ENCODE peak calls at places on chromosome 19, in ten cellular contexts. One of them, this sample, is unnamed. For H3K36me3 and H3K4me1, the result is how much of the 10 kb centered on the place peaks cover.

GRCh38 chr19:4504297-4504701 is 14.0 kb downstream of the PLIN4 start:
- DNase-seq in uterus: no peak
- DNase-seq in IMR-90: no peak
- DNase-seq in ascending aorta: no peak
- DNase-seq in esophagus squamous epithelium: no peak
- DNase-seq in pancreas: no peak
- DNase-seq in CD4-positive, CD25-positive, alpha-beta regulatory T cell: no peak
- DNase-seq in prostate gland: no peak
- DNase-seq in PC-3: no peak
- DNase-seq in fibroblast of lung: no peak
- DNase-seq in this sample: no peak

GRCh38 chr19:32029235-32029634 is 316.2 kb upstream of the ZNF507 start:
- DNase-seq in uterus: no peak
- DNase-seq in IMR-90: no peak
- DNase-seq in ascending aorta: no peak
- DNase-seq in esophagus squamous epithelium: no peak
- DNase-seq in pancreas: no peak
- DNase-seq in CD4-positive, CD25-positive, alpha-beta regulatory T cell: no peak
- DNase-seq in prostate gland: no peak
- DNase-seq in PC-3: no peak
- DNase-seq in fibroblast of lung: no peak
- DNase-seq in this sample: no peak

GRCh38 chr19:28170066-28170465 is 1042.9 kb downstream of the UQCRFS1 start:
- DNase-seq in uterus: no peak
- DNase-seq in IMR-90: no peak
- DNase-seq in ascending aorta: no peak
- DNase-seq in esophagus squamous epithelium: no peak
- DNase-seq in pancreas: no peak
- DNase-seq in CD4-positive, CD25-positive, alpha-beta regulatory T cell: no peak
- DNase-seq in prostate gland: no peak
- DNase-seq in PC-3: no peak
- DNase-seq in fibroblast of lung: no peak
- DNase-seq in this sample: no peak

GRCh38 chr19:52660981-52661380 is 22.8 kb upstream of the ZNF83 start:
- DNase-seq in uterus: no peak
- DNase-seq in IMR-90: peak
- DNase-seq in ascending aorta: no peak
- DNase-seq in esophagus squamous epithelium: no peak
- DNase-seq in pancreas: no peak
- DNase-seq in CD4-positive, CD25-positive, alpha-beta regulatory T cell: no peak
- DNase-seq in prostate gland: no peak
- DNase-seq in PC-3: peak
- DNase-seq in fibroblast of lung: no peak
- DNase-seq in this sample: no peak

GRCh38 chr19:12994701-12995595 is at the start of gene NFIX:
- DNase-seq in uterus: peak
- DNase-seq in IMR-90: peak
- DNase-seq in ascending aorta: peak
- DNase-seq in esophagus squamous epithelium: no peak
- DNase-seq in pancreas: peak
- DNase-seq in CD4-positive, CD25-positive, alpha-beta regulatory T cell: peak
- DNase-seq in prostate gland: no peak
- DNase-seq in PC-3: peak
- DNase-seq in fibroblast of lung: peak
- DNase-seq in this sample: peak

GRCh38 chr19:29583196-29584006 is 22.7 kb upstream of the POP4 start:
- DNase-seq in uterus: no peak
- DNase-seq in IMR-90: peak
- DNase-seq in ascending aorta: no peak
- DNase-seq in esophagus squamous epithelium: no peak
- DNase-seq in pancreas: no peak
- DNase-seq in CD4-positive, CD25-positive, alpha-beta regulatory T cell: no peak
- DNase-seq in prostate gland: no peak
- DNase-seq in PC-3: peak
- DNase-seq in fibroblast of lung: peak
- DNase-seq in this sample: no peak

GRCh38 chr19:6276447-6276846 is 3.3 kb downstream of the MLLT1 start:
- DNase-seq in uterus: peak
- DNase-seq in IMR-90: peak
- DNase-seq in ascending aorta: peak
- DNase-seq in esophagus squamous epithelium: no peak
- DNase-seq in pancreas: no peak
- DNase-seq in CD4-positive, CD25-positive, alpha-beta regulatory T cell: no peak
- DNase-seq in prostate gland: no peak
- DNase-seq in PC-3: no peak
- DNase-seq in fibroblast of lung: peak
- DNase-seq in this sample: no peak

GRCh38 chr19:13149628-13150186 is 468 bp downstream of the STX10 start:
- DNase-seq in uterus: peak
- DNase-seq in IMR-90: no peak
- DNase-seq in ascending aorta: peak
- DNase-seq in esophagus squamous epithelium: no peak
- DNase-seq in pancreas: peak
- DNase-seq in CD4-positive, CD25-positive, alpha-beta regulatory T cell: peak
- DNase-seq in prostate gland: peak
- DNase-seq in PC-3: peak
- DNase-seq in fibroblast of lung: peak
- DNase-seq in this sample: peak

GRCh38 chr19:16588089-16588823 is 16.0 kb upstream of the SLC35E1 start:
- DNase-seq in uterus: no peak
- DNase-seq in IMR-90: peak
- DNase-seq in ascending aorta: no peak
- DNase-seq in esophagus squamous epithelium: no peak
- DNase-seq in pancreas: peak
- DNase-seq in CD4-positive, CD25-positive, alpha-beta regulatory T cell: peak
- DNase-seq in prostate gland: peak
- DNase-seq in PC-3: no peak
- DNase-seq in fibroblast of lung: peak
- DNase-seq in this sample: no peak

GRCh38 chr19:54502518-54503048 is at the start of gene LAIR2:
- DNase-seq in uterus: no peak
- DNase-seq in IMR-90: no peak
- DNase-seq in ascending aorta: no peak
- DNase-seq in esophagus squamous epithelium: no peak
- DNase-seq in pancreas: no peak
- DNase-seq in CD4-positive, CD25-positive, alpha-beta regulatory T cell: peak
- DNase-seq in prostate gland: no peak
- DNase-seq in PC-3: no peak
- DNase-seq in fibroblast of lung: no peak
- DNase-seq in this sample: no peak

GRCh38 chr19:7450243-7451223 is 38.3 kb downstream of the PEX11G start:
- DNase-seq in uterus: no peak
- DNase-seq in IMR-90: peak
- DNase-seq in ascending aorta: no peak
- DNase-seq in esophagus squamous epithelium: no peak
- DNase-seq in pancreas: no peak
- DNase-seq in CD4-positive, CD25-positive, alpha-beta regulatory T cell: peak
- DNase-seq in prostate gland: no peak
- DNase-seq in PC-3: peak
- DNase-seq in fibroblast of lung: peak
- DNase-seq in this sample: no peak

DNA sequence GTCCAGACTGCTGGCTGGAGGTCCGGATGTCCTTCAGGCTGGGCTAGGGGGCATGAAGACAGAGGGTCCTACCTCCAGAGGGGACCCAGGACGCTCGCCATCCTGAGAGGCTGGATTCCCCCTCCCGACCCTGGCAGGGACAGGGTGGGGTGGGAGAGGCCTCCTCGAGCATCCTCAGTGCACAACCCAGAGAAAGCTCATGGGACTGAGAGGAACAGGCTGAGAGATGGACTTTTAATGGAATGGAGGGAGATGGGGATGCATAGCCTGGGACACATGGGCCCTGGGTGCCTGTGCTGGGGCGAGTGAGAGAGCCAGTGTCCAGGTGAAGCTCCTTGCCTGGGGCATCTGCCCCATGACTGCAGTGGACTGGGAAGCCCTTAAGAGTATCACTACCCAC is 3.1 kb downstream of the ACTL9 start:
- DNase-seq in uterus: no peak
- DNase-seq in IMR-90: no peak
- DNase-seq in ascending aorta: no peak
- DNase-seq in esophagus squamous epithelium: no peak
- DNase-seq in pancreas: no peak
- DNase-seq in CD4-positive, CD25-positive, alpha-beta regulatory T cell: no peak
- DNase-seq in prostate gland: no peak
- DNase-seq in PC-3: no peak
- DNase-seq in fibroblast of lung: no peak
- DNase-seq in this sample: no peak
- H3K4me3 ChIP-seq in uterus: no peak
- H3K4me3 ChIP-seq in IMR-90: no peak
- H3K4me3 ChIP-seq in ascending aorta: no peak
- H3K4me3 ChIP-seq in esophagus squamous epithelium: no peak
- H3K4me3 ChIP-seq in pancreas: no peak
- H3K4me3 ChIP-seq in CD4-positive, CD25-positive, alpha-beta regulatory T cell: no peak
- H3K4me3 ChIP-seq in prostate gland: no peak
- H3K4me3 ChIP-seq in PC-3: no peak
- H3K4me3 ChIP-seq in fibroblast of lung: no peak
- H3K4me3 ChIP-seq in this sample: no peak

GRCh38 chr19:14450168-14450874 is 17.2 kb downstream of the PKN1 start:
- DNase-seq in uterus: no peak
- DNase-seq in IMR-90: no peak
- DNase-seq in ascending aorta: no peak
- DNase-seq in esophagus squamous epithelium: no peak
- DNase-seq in pancreas: peak
- DNase-seq in CD4-positive, CD25-positive, alpha-beta regulatory T cell: peak
- DNase-seq in prostate gland: no peak
- DNase-seq in PC-3: peak
- DNase-seq in fibroblast of lung: no peak
- DNase-seq in this sample: peak

GRCh38 chr19:14449321-14449720 is 16.2 kb downstream of the PKN1 start:
- DNase-seq in uterus: no peak
- DNase-seq in IMR-90: no peak
- DNase-seq in ascending aorta: no peak
- DNase-seq in esophagus squamous epithelium: no peak
- DNase-seq in pancreas: no peak
- DNase-seq in CD4-positive, CD25-positive, alpha-beta regulatory T cell: no peak
- DNase-seq in prostate gland: no peak
- DNase-seq in PC-3: peak
- DNase-seq in fibroblast of lung: no peak
- DNase-seq in this sample: no peak

GRCh38 chr19:14446336-14447036 is 13.4 kb downstream of the PKN1 start:
- DNase-seq in uterus: no peak
- DNase-seq in IMR-90: no peak
- DNase-seq in ascending aorta: no peak
- DNase-seq in esophagus squamous epithelium: no peak
- DNase-seq in pancreas: peak
- DNase-seq in CD4-positive, CD25-positive, alpha-beta regulatory T cell: no peak
- DNase-seq in prostate gland: no peak
- DNase-seq in PC-3: no peak
- DNase-seq in fibroblast of lung: no peak
- DNase-seq in this sample: no peak

DNA sequence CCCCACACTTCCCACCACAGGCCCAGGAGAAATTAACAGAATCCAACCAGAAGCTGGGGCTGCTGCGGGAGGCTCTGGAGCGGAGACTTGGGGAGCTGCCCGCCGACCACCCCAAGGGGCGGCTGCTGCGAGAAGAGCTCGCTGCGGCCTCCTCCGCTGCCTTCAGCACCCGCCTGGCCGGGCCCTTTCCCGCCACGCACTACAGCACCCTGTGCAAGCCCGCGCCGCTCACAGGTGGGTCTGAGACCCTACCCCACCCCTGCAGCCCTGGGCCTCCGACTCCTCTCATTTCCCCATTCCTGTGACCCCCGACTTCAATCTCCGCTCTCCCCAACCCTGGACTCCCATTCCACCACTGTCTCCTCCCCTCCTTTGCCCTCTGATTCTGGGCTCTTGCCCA is 17.8 kb downstream of the PKN1 start:
- DNase-seq in uterus: no peak
- DNase-seq in IMR-90: no peak
- DNase-seq in ascending aorta: no peak
- DNase-seq in esophagus squamous epithelium: no peak
- DNase-seq in pancreas: peak
- DNase-seq in CD4-positive, CD25-positive, alpha-beta regulatory T cell: no peak
- DNase-seq in prostate gland: no peak
- DNase-seq in PC-3: no peak
- DNase-seq in fibroblast of lung: no peak
- DNase-seq in this sample: no peak
- H3K36me3 ChIP-seq in uterus: under half
- H3K36me3 ChIP-seq in IMR-90: half or more
- H3K36me3 ChIP-seq in ascending aorta: half or more
- H3K36me3 ChIP-seq in esophagus squamous epithelium: under half
- H3K36me3 ChIP-seq in pancreas: under half
- H3K36me3 ChIP-seq in CD4-positive, CD25-positive, alpha-beta regulatory T cell: half or more
- H3K36me3 ChIP-seq in prostate gland: under half
- H3K36me3 ChIP-seq in PC-3: half or more
- H3K36me3 ChIP-seq in fibroblast of lung: under half
- H3K36me3 ChIP-seq in this sample: half or more

GRCh38 chr19:1471514-1472107 is 7.4 kb downstream of the C19orf25 start:
- DNase-seq in uterus: no peak
- DNase-seq in IMR-90: no peak
- DNase-seq in ascending aorta: no peak
- DNase-seq in esophagus squamous epithelium: no peak
- DNase-seq in pancreas: peak
- DNase-seq in CD4-positive, CD25-positive, alpha-beta regulatory T cell: peak
- DNase-seq in prostate gland: no peak
- DNase-seq in PC-3: peak
- DNase-seq in fibroblast of lung: no peak
- DNase-seq in this sample: no peak

GRCh38 chr19:1469200-1469935 is 9.6 kb downstream of the C19orf25 start:
- DNase-seq in uterus: no peak
- DNase-seq in IMR-90: no peak
- DNase-seq in ascending aorta: no peak
- DNase-seq in esophagus squamous epithelium: no peak
- DNase-seq in pancreas: peak
- DNase-seq in CD4-positive, CD25-positive, alpha-beta regulatory T cell: peak
- DNase-seq in prostate gland: no peak
- DNase-seq in PC-3: peak
- DNase-seq in fibroblast of lung: no peak
- DNase-seq in this sample: peak

GRCh38 chr19:1468274-1469199 is 10.5 kb downstream of the C19orf25 start:
- DNase-seq in uterus: no peak
- DNase-seq in IMR-90: peak
- DNase-seq in ascending aorta: no peak
- DNase-seq in esophagus squamous epithelium: no peak
- DNase-seq in pancreas: peak
- DNase-seq in CD4-positive, CD25-positive, alpha-beta regulatory T cell: peak
- DNase-seq in prostate gland: no peak
- DNase-seq in PC-3: peak
- DNase-seq in fibroblast of lung: peak
- DNase-seq in this sample: peak

GRCh38 chr19:1470864-1471513 is 8.0 kb downstream of the C19orf25 start:
- DNase-seq in uterus: no peak
- DNase-seq in IMR-90: no peak
- DNase-seq in ascending aorta: no peak
- DNase-seq in esophagus squamous epithelium: no peak
- DNase-seq in pancreas: peak
- DNase-seq in CD4-positive, CD25-positive, alpha-beta regulatory T cell: peak
- DNase-seq in prostate gland: no peak
- DNase-seq in PC-3: peak
- DNase-seq in fibroblast of lung: no peak
- DNase-seq in this sample: peak

GRCh38 chr19:1469936-1470863 is 8.8 kb downstream of the C19orf25 start:
- DNase-seq in uterus: no peak
- DNase-seq in IMR-90: no peak
- DNase-seq in ascending aorta: no peak
- DNase-seq in esophagus squamous epithelium: no peak
- DNase-seq in pancreas: peak
- DNase-seq in CD4-positive, CD25-positive, alpha-beta regulatory T cell: peak
- DNase-seq in prostate gland: no peak
- DNase-seq in PC-3: peak
- DNase-seq in fibroblast of lung: no peak
- DNase-seq in this sample: peak
- H3K4me1 ChIP-seq in uterus: half or more
- H3K4me1 ChIP-seq in IMR-90: under half
- H3K4me1 ChIP-seq in ascending aorta: under half
- H3K4me1 ChIP-seq in esophagus squamous epithelium: half or more
- H3K4me1 ChIP-seq in pancreas: under half
- H3K4me1 ChIP-seq in CD4-positive, CD25-positive, alpha-beta regulatory T cell: half or more
- H3K4me1 ChIP-seq in prostate gland: under half
- H3K4me1 ChIP-seq in PC-3: under half
- H3K4me1 ChIP-seq in fibroblast of lung: under half
- H3K4me1 ChIP-seq in this sample: under half

GRCh38 chr19:56577719-56578602 is 10.7 kb downstream of the ZNF470 start:
- DNase-seq in uterus: no peak
- DNase-seq in IMR-90: no peak
- DNase-seq in ascending aorta: no peak
- DNase-seq in esophagus squamous epithelium: no peak
- DNase-seq in pancreas: no peak
- DNase-seq in CD4-positive, CD25-positive, alpha-beta regulatory T cell: no peak
- DNase-seq in prostate gland: no peak
- DNase-seq in PC-3: no peak
- DNase-seq in fibroblast of lung: no peak
- DNase-seq in this sample: no peak
- H3K4me3 ChIP-seq in uterus: no peak
- H3K4me3 ChIP-seq in IMR-90: no peak
- H3K4me3 ChIP-seq in ascending aorta: no peak
- H3K4me3 ChIP-seq in esophagus squamous epithelium: no peak
- H3K4me3 ChIP-seq in pancreas: no peak
- H3K4me3 ChIP-seq in CD4-positive, CD25-positive, alpha-beta regulatory T cell: no peak
- H3K4me3 ChIP-seq in prostate gland: no peak
- H3K4me3 ChIP-seq in PC-3: no peak
- H3K4me3 ChIP-seq in fibroblast of lung: no peak
- H3K4me3 ChIP-seq in this sample: no peak

This sample was measured in HAP-1.